ENCODE peak calls at places on chromosomes 3 and 15, in five cellular contexts. One of them, this sample, is unnamed.

GRCh38 chr15:52146776-52147175 is 34.2 kb upstream of the BCL2L10 start:
- DNase-seq in GM23338: no peak
- DNase-seq in T-helper 9 cell: no peak
- DNase-seq in T-cell: no peak
- DNase-seq in T-helper 17 cell: no peak
- DNase-seq in this sample: no peak

GRCh38 chr15:41122849-41123248 is 6.8 kb upstream of the INO80 start:
- DNase-seq in T-cell: no peak
- DNase-seq in T-helper 9 cell: no peak
- DNase-seq in GM23338: no peak
- DNase-seq in T-helper 17 cell: no peak
- DNase-seq in this sample: no peak

GRCh38 chr3:139716908-139717485 is 39.2 kb upstream of the NMNAT3 start:
- DNase-seq in T-helper 17 cell: no peak
- DNase-seq in GM23338: no peak
- DNase-seq in T-cell: no peak
- DNase-seq in T-helper 9 cell: no peak
- DNase-seq in this sample: no peak

GRCh38 chr3:33482126-33482525 is 41.9 kb upstream of the UBP1 start:
- DNase-seq in GM23338: no peak
- DNase-seq in T-cell: no peak
- DNase-seq in T-helper 17 cell: no peak
- DNase-seq in T-helper 9 cell: no peak
- DNase-seq in this sample: no peak

GRCh38 chr15:82530606-82531379 is 9.5 kb downstream of the RPS17 start:
- DNase-seq in T-helper 17 cell: peak
- DNase-seq in GM23338: peak
- DNase-seq in T-helper 9 cell: peak
- DNase-seq in T-cell: peak
- DNase-seq in this sample: peak

GRCh38 chr3:69081583-69082262 is 1.6 kb upstream of the UBA3 start:
- DNase-seq in GM23338: peak
- DNase-seq in T-helper 17 cell: no peak
- DNase-seq in T-cell: no peak
- DNase-seq in T-helper 9 cell: no peak
- DNase-seq in this sample: no peak

GRCh38 chr3:21645121-21645897 is 105.7 kb downstream of the ZNF385D start:
- DNase-seq in T-helper 9 cell: no peak
- DNase-seq in T-helper 17 cell: no peak
- DNase-seq in GM23338: no peak
- DNase-seq in T-cell: no peak
- DNase-seq in this sample: no peak

GRCh38 chr15:63583027-63583426 is 14.2 kb upstream of the FBXL22 start:
- DNase-seq in T-helper 9 cell: no peak
- DNase-seq in GM23338: no peak
- DNase-seq in T-cell: no peak
- DNase-seq in T-helper 17 cell: no peak
- DNase-seq in this sample: no peak

GRCh38 chr3:161349529-161350278 is 21.6 kb downstream of the SPTSSB start:
- DNase-seq in T-helper 9 cell: no peak
- DNase-seq in T-cell: peak
- DNase-seq in T-helper 17 cell: no peak
- DNase-seq in GM23338: peak
- DNase-seq in this sample: no peak

GRCh38 chr3:100384735-100385134 is 16.2 kb downstream of the TOMM70 start:
- DNase-seq in T-helper 17 cell: no peak
- DNase-seq in GM23338: no peak
- DNase-seq in T-helper 9 cell: no peak
- DNase-seq in T-cell: no peak
- DNase-seq in this sample: no peak